ENCODE peak calls at places on chromosomes 5 and 9, in nine cellular contexts. One of them, this sample, is unnamed.

GRCh38 chr9:87167161-87167560 is 219.9 kb upstream of the GAS1 start:
- ATAC-seq in sciatic nerve: no peak
- ATAC-seq in T-cell: no peak
- ATAC-seq in WTC11: no peak
- ATAC-seq in natural killer cell: no peak
- ATAC-seq in Right ventricle myocardium inferior: no peak
- ATAC-seq in memory B cell: no peak
- ATAC-seq in PC-3: no peak
- ATAC-seq in esophagus mucosa: no peak
- ATAC-seq in this sample: no peak

GRCh38 chr9:83108208-83108607 is 45.3 kb upstream of the RASEF start:
- ATAC-seq in sciatic nerve: no peak
- ATAC-seq in T-cell: no peak
- ATAC-seq in WTC11: no peak
- ATAC-seq in natural killer cell: no peak
- ATAC-seq in Right ventricle myocardium inferior: no peak
- ATAC-seq in memory B cell: no peak
- ATAC-seq in PC-3: no peak
- ATAC-seq in esophagus mucosa: no peak
- ATAC-seq in this sample: no peak

GRCh38 chr9:129682381-129682780 is 16.9 kb downstream of the PRRX2 start:
- ATAC-seq in sciatic nerve: no peak
- ATAC-seq in T-cell: no peak
- ATAC-seq in WTC11: no peak
- ATAC-seq in natural killer cell: no peak
- ATAC-seq in Right ventricle myocardium inferior: no peak
- ATAC-seq in memory B cell: no peak
- ATAC-seq in PC-3: no peak
- ATAC-seq in esophagus mucosa: peak; percentile 68
- ATAC-seq in this sample: no peak

GRCh38 chr9:119148855-119149254 is 220.4 kb downstream of the BRINP1 start:
- ATAC-seq in sciatic nerve: no peak
- ATAC-seq in T-cell: no peak
- ATAC-seq in WTC11: peak; percentile 91
- ATAC-seq in natural killer cell: no peak
- ATAC-seq in Right ventricle myocardium inferior: no peak
- ATAC-seq in memory B cell: no peak
- ATAC-seq in PC-3: no peak
- ATAC-seq in esophagus mucosa: no peak
- ATAC-seq in this sample: no peak

GRCh38 chr9:124475158-124475867 is 25.1 kb downstream of the ADGRD2 start:
- ATAC-seq in sciatic nerve: no peak
- ATAC-seq in T-cell: no peak
- ATAC-seq in WTC11: peak; percentile 46
- ATAC-seq in natural killer cell: no peak
- ATAC-seq in Right ventricle myocardium inferior: no peak
- ATAC-seq in memory B cell: no peak
- ATAC-seq in PC-3: no peak
- ATAC-seq in esophagus mucosa: no peak
- ATAC-seq in this sample: no peak

GRCh38 chr5:160262665-160263064 is 33.4 kb downstream of the FABP6 start:
- ATAC-seq in sciatic nerve: peak; percentile 64
- ATAC-seq in T-cell: no peak
- ATAC-seq in WTC11: no peak
- ATAC-seq in natural killer cell: no peak
- ATAC-seq in Right ventricle myocardium inferior: no peak
- ATAC-seq in memory B cell: no peak
- ATAC-seq in PC-3: no peak
- ATAC-seq in esophagus mucosa: no peak
- ATAC-seq in this sample: no peak

GRCh38 chr9:122179690-122180074 is 20.0 kb downstream of the MORN5 start:
- ATAC-seq in sciatic nerve: no peak
- ATAC-seq in T-cell: no peak
- ATAC-seq in WTC11: no peak
- ATAC-seq in natural killer cell: no peak
- ATAC-seq in Right ventricle myocardium inferior: no peak
- ATAC-seq in memory B cell: no peak
- ATAC-seq in PC-3: peak; percentile 60
- ATAC-seq in esophagus mucosa: no peak
- ATAC-seq in this sample: no peak

GRCh38 chr5:51567636-51568035 is 184.4 kb downstream of the ISL1 start:
- ATAC-seq in sciatic nerve: no peak
- ATAC-seq in T-cell: no peak
- ATAC-seq in WTC11: no peak
- ATAC-seq in natural killer cell: no peak
- ATAC-seq in Right ventricle myocardium inferior: no peak
- ATAC-seq in memory B cell: no peak
- ATAC-seq in PC-3: no peak
- ATAC-seq in esophagus mucosa: no peak
- ATAC-seq in this sample: no peak

GRCh38 chr9:116499986-116500871 is 186.9 kb upstream of the TRIM32 start:
- ATAC-seq in sciatic nerve: no peak
- ATAC-seq in T-cell: no peak
- ATAC-seq in WTC11: no peak
- ATAC-seq in natural killer cell: no peak
- ATAC-seq in Right ventricle myocardium inferior: peak; percentile 60
- ATAC-seq in memory B cell: no peak
- ATAC-seq in PC-3: peak; percentile 33
- ATAC-seq in esophagus mucosa: peak; percentile 88
- ATAC-seq in this sample: no peak

GRCh38 chr9:1156794-1157193 is 106.6 kb downstream of the DMRT2 start:
- ATAC-seq in sciatic nerve: no peak
- ATAC-seq in T-cell: no peak
- ATAC-seq in WTC11: no peak
- ATAC-seq in natural killer cell: no peak
- ATAC-seq in Right ventricle myocardium inferior: no peak
- ATAC-seq in memory B cell: no peak
- ATAC-seq in PC-3: no peak
- ATAC-seq in esophagus mucosa: no peak
- ATAC-seq in this sample: no peak

GRCh38 chr5:111225926-111226325 is 1.7 kb downstream of the CAMK4 start:
- ATAC-seq in sciatic nerve: no peak
- ATAC-seq in T-cell: peak; percentile 19
- ATAC-seq in WTC11: no peak
- ATAC-seq in natural killer cell: no peak
- ATAC-seq in Right ventricle myocardium inferior: no peak
- ATAC-seq in memory B cell: peak; percentile 20
- ATAC-seq in PC-3: no peak
- ATAC-seq in esophagus mucosa: no peak
- ATAC-seq in this sample: peak; percentile 42

GRCh38 chr9:136735812-136736480 is 6.8 kb downstream of the LCN10 start:
- ATAC-seq in sciatic nerve: no peak
- ATAC-seq in T-cell: no peak
- ATAC-seq in WTC11: no peak
- ATAC-seq in natural killer cell: no peak
- ATAC-seq in Right ventricle myocardium inferior: no peak
- ATAC-seq in memory B cell: no peak
- ATAC-seq in PC-3: no peak
- ATAC-seq in esophagus mucosa: no peak
- ATAC-seq in this sample: no peak

GRCh38 chr9:129160712-129161533 is 17.1 kb downstream of the IER5L start:
- ATAC-seq in sciatic nerve: no peak
- ATAC-seq in T-cell: no peak
- ATAC-seq in WTC11: no peak
- ATAC-seq in natural killer cell: no peak
- ATAC-seq in Right ventricle myocardium inferior: no peak
- ATAC-seq in memory B cell: no peak
- ATAC-seq in PC-3: no peak
- ATAC-seq in esophagus mucosa: no peak
- ATAC-seq in this sample: no peak

GRCh38 chr5:27491047-27491446 is 452.7 kb upstream of the CDH9 start:
- ATAC-seq in sciatic nerve: no peak
- ATAC-seq in T-cell: no peak
- ATAC-seq in WTC11: no peak
- ATAC-seq in natural killer cell: no peak
- ATAC-seq in Right ventricle myocardium inferior: no peak
- ATAC-seq in memory B cell: no peak
- ATAC-seq in PC-3: no peak
- ATAC-seq in esophagus mucosa: no peak
- ATAC-seq in this sample: no peak

GRCh38 chr5:35440409-35440808 is 177.3 kb upstream of the SPEF2 start:
- ATAC-seq in sciatic nerve: no peak
- ATAC-seq in T-cell: no peak
- ATAC-seq in WTC11: no peak
- ATAC-seq in natural killer cell: no peak
- ATAC-seq in Right ventricle myocardium inferior: no peak
- ATAC-seq in memory B cell: no peak
- ATAC-seq in PC-3: no peak
- ATAC-seq in esophagus mucosa: no peak
- ATAC-seq in this sample: no peak

GRCh38 chr5:98510111-98510510 is 263.4 kb upstream of the RGMB start:
- ATAC-seq in sciatic nerve: peak; percentile 22
- ATAC-seq in T-cell: no peak
- ATAC-seq in WTC11: peak; percentile 66
- ATAC-seq in natural killer cell: no peak
- ATAC-seq in Right ventricle myocardium inferior: no peak
- ATAC-seq in memory B cell: no peak
- ATAC-seq in PC-3: peak; percentile 93
- ATAC-seq in esophagus mucosa: no peak
- ATAC-seq in this sample: no peak

GRCh38 chr5:62825623-62826220 is 247.1 kb downstream of the LRRC70 start:
- ATAC-seq in sciatic nerve: no peak
- ATAC-seq in T-cell: no peak
- ATAC-seq in WTC11: no peak
- ATAC-seq in natural killer cell: no peak
- ATAC-seq in Right ventricle myocardium inferior: no peak
- ATAC-seq in memory B cell: no peak
- ATAC-seq in PC-3: no peak
- ATAC-seq in esophagus mucosa: no peak
- ATAC-seq in this sample: no peak

GRCh38 chr5:107868994-107869393 is 198.3 kb upstream of the EFNA5 start:
- ATAC-seq in sciatic nerve: no peak
- ATAC-seq in T-cell: no peak
- ATAC-seq in WTC11: peak; percentile 74
- ATAC-seq in natural killer cell: no peak
- ATAC-seq in Right ventricle myocardium inferior: no peak
- ATAC-seq in memory B cell: no peak
- ATAC-seq in PC-3: peak; percentile 8
- ATAC-seq in esophagus mucosa: no peak
- ATAC-seq in this sample: no peak

GRCh38 chr9:35845824-35846771 is 17.1 kb downstream of the TMEM8B start:
- ATAC-seq in sciatic nerve: no peak
- ATAC-seq in T-cell: no peak
- ATAC-seq in WTC11: peak; percentile 78
- ATAC-seq in natural killer cell: no peak
- ATAC-seq in Right ventricle myocardium inferior: no peak
- ATAC-seq in memory B cell: no peak
- ATAC-seq in PC-3: no peak
- ATAC-seq in esophagus mucosa: no peak
- ATAC-seq in this sample: no peak

GRCh38 chr5:17216974-17217325 is 481 bp upstream of the BASP1 start:
- ATAC-seq in sciatic nerve: peak; percentile 59
- ATAC-seq in T-cell: no peak
- ATAC-seq in WTC11: peak; percentile 8
- ATAC-seq in natural killer cell: no peak
- ATAC-seq in Right ventricle myocardium inferior: peak; percentile 32
- ATAC-seq in memory B cell: peak; percentile 1
- ATAC-seq in PC-3: peak; percentile 18
- ATAC-seq in esophagus mucosa: peak; percentile 40
- ATAC-seq in this sample: no peak

GRCh38 chr9:125089331-125089730 is 54.0 kb downstream of the SCAI start:
- ATAC-seq in sciatic nerve: no peak
- ATAC-seq in T-cell: no peak
- ATAC-seq in WTC11: no peak
- ATAC-seq in natural killer cell: no peak
- ATAC-seq in Right ventricle myocardium inferior: no peak
- ATAC-seq in memory B cell: no peak
- ATAC-seq in PC-3: no peak
- ATAC-seq in esophagus mucosa: no peak
- ATAC-seq in this sample: no peak

GRCh38 chr9:80492221-80492620 is 920.5 kb downstream of the TLE4 start:
- ATAC-seq in sciatic nerve: no peak
- ATAC-seq in T-cell: no peak
- ATAC-seq in WTC11: no peak
- ATAC-seq in natural killer cell: no peak
- ATAC-seq in Right ventricle myocardium inferior: peak; percentile 71
- ATAC-seq in memory B cell: no peak
- ATAC-seq in PC-3: no peak
- ATAC-seq in esophagus mucosa: no peak
- ATAC-seq in this sample: no peak

GRCh38 chr5:137470921-137471220 is 28.3 kb downstream of the SPOCK1 start:
- ATAC-seq in sciatic nerve: no peak
- ATAC-seq in T-cell: no peak
- ATAC-seq in WTC11: no peak
- ATAC-seq in natural killer cell: no peak
- ATAC-seq in Right ventricle myocardium inferior: no peak
- ATAC-seq in memory B cell: no peak
- ATAC-seq in PC-3: peak; percentile 26
- ATAC-seq in esophagus mucosa: no peak
- ATAC-seq in this sample: no peak

GRCh38 chr5:151222054-151222768 is 1.7 kb downstream of the CCDC69 start:
- ATAC-seq in sciatic nerve: no peak
- ATAC-seq in T-cell: no peak
- ATAC-seq in WTC11: no peak
- ATAC-seq in natural killer cell: no peak
- ATAC-seq in Right ventricle myocardium inferior: no peak
- ATAC-seq in memory B cell: peak; percentile 34
- ATAC-seq in PC-3: no peak
- ATAC-seq in esophagus mucosa: no peak
- ATAC-seq in this sample: peak; percentile 31

GRCh38 chr9:136244116-136244775 is 1.4 kb downstream of the QSOX2 start:
- ATAC-seq in sciatic nerve: no peak
- ATAC-seq in T-cell: peak; percentile 44
- ATAC-seq in WTC11: no peak
- ATAC-seq in natural killer cell: peak; percentile 7
- ATAC-seq in Right ventricle myocardium inferior: no peak
- ATAC-seq in memory B cell: peak; percentile 53
- ATAC-seq in PC-3: no peak
- ATAC-seq in esophagus mucosa: no peak
- ATAC-seq in this sample: peak; percentile 71

GRCh38 chr5:32261198-32261597 is 51.5 kb downstream of the MTMR12 start:
- ATAC-seq in sciatic nerve: peak; percentile 11
- ATAC-seq in T-cell: no peak
- ATAC-seq in WTC11: peak; percentile 51
- ATAC-seq in natural killer cell: peak; percentile 79
- ATAC-seq in Right ventricle myocardium inferior: no peak
- ATAC-seq in memory B cell: peak; percentile 78
- ATAC-seq in PC-3: no peak
- ATAC-seq in esophagus mucosa: peak; percentile 31
- ATAC-seq in this sample: peak; percentile 58

GRCh38 chr5:97163360-97163764 is 19.7 kb downstream of the RIOK2 start:
- ATAC-seq in sciatic nerve: no peak
- ATAC-seq in T-cell: no peak
- ATAC-seq in WTC11: no peak
- ATAC-seq in natural killer cell: no peak
- ATAC-seq in Right ventricle myocardium inferior: no peak
- ATAC-seq in memory B cell: no peak
- ATAC-seq in PC-3: no peak
- ATAC-seq in esophagus mucosa: no peak
- ATAC-seq in this sample: no peak

GRCh38 chr9:117782931-117783788 is 79.0 kb downstream of the TLR4 start:
- ATAC-seq in sciatic nerve: peak; percentile 96
- ATAC-seq in T-cell: peak; percentile 72
- ATAC-seq in WTC11: peak; percentile 92
- ATAC-seq in natural killer cell: peak; percentile 75
- ATAC-seq in Right ventricle myocardium inferior: peak; percentile 90
- ATAC-seq in memory B cell: peak; percentile 62
- ATAC-seq in PC-3: no peak
- ATAC-seq in esophagus mucosa: peak; percentile 86
- ATAC-seq in this sample: peak; percentile 74

This sample was measured in activated CD4-positive, CD25-positive, alpha-beta regulatory T cell treated with anti-CD3 and anti-CD28 coated beads, Interleukin-2, amount 50 U/mL, for 24 hours.